ENCODE peak calls at places on chromosomes 6 and 20, in six cellular contexts. Z, X, I, K, W and Q are unnamed samples. For H3K4me1, the result is how much of the 10 kb centered on the place peaks cover.

GRCh38 chr6:84193140-84193708 is 34.2 kb downstream of the CEP162 start:
- DNase-seq in Z (no peak), X (no peak), I (no peak), K (no peak), W (no peak), Q (no peak)

GRCh38 chr20:35515949-35516645 is 13.4 kb downstream of the C20orf173 start:
- DNase-seq in Z (no peak), X (no peak), I (no peak), K (no peak), W (no peak), Q (no peak)

GRCh38 chr20:57993738-57994431 is 234.6 kb downstream of the ANKRD60 start:
- DNase-seq in Z (no peak), X (no peak), I (no peak), K (no peak), W (no peak), Q (no peak)

GRCh38 chr6:36547646-36548400 is 544 bp upstream of the STK38 start:
- DNase-seq in Z (no peak), X (no peak), I (no peak), K (no peak), W (no peak), Q (no peak)

GRCh38 chr6:159695984-159696383 is 2.9 kb upstream of the SOD2 start:
- DNase-seq in Z (no peak), X (no peak), I (no peak), K (no peak), W (no peak), Q (no peak)

GRCh38 chr6:25266425-25267135 is 12.6 kb upstream of the CARMIL1 start:
- DNase-seq in Z (no peak), X (no peak), I (no peak), K (no peak), W (no peak), Q (no peak)

GRCh38 chr20:43744121-43744520 is 17.3 kb upstream of the GTSF1L start:
- DNase-seq in Z (no peak), X (no peak), I (no peak), K (no peak), W (no peak), Q (no peak)

GRCh38 chr6:105014954-105015353 is 58.0 kb downstream of the LIN28B start:
- DNase-seq in Z (no peak), X (no peak), I (no peak), K (no peak), W (no peak), Q (no peak)

GRCh38 chr20:13338999-13339411 is 117.9 kb downstream of the ISM1 start:
- DNase-seq in Z (no peak), X (no peak), I (no peak), K (no peak), W (no peak), Q (no peak)

GRCh38 chr6:83114164-83114563 is 46.7 kb downstream of the DOP1A start:
- DNase-seq in Z (no peak), X (no peak), I (no peak), K (no peak), W (no peak), Q (no peak)

GRCh38 chr20:17955302-17955701 is 13.3 kb downstream of the SNX5 start:
- DNase-seq in Z (no peak), X (no peak), I (no peak), K (no peak), W (no peak), Q (no peak)
- H3K4me1 ChIP-seq in Z (under half), X (under half), I (under half), K (under half), W (under half), Q (under half)

DNA sequence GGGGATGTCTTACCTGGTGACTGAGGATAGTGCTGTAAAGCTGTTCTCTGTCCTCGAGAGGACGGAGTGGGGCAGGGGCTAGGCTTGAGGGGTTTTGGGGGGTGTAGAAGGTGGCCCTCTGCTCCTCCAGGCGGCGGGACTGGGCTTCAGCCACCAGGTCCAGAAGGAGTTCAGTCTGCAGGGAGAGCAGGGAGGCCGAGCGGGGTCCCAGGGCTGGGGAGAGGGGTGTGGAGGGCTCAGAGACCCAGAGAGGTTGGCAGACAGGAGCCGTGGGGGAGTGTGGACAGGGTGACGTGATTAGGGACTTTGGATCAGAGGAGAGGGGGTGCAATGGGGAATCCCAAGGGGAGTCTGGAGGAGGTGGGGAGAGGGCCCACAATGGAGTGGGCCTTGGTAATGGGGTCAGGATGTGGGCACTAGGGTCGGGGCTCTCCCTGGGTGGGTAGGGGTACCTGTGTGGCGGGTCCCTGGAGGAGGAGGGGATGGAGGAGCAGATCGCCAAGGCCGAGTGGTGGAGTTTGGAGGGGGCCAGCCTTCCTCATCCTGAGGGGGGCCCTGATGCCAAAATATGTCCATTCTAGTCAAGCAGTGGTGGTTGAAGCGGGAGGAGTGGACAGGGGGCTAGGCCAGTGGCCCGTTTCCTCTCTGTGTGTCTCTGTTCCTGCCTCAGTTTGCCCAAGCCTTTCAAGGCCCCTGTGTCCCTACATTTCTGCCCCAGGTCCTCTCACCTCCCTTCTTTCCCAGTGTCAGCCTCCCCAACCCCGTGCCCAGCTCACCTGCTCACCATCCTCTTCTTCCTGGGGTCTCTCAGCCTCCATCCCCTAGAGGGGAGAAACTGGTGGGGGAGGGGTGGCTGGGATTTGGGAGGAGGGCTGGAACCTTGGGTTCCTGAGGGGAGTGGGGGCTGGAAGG is 491 bp downstream of the GPSM3 start:
- DNase-seq in Z (no peak), X (no peak), I (no peak), K (peak), W (no peak), Q (no peak)
- H3K4me1 ChIP-seq in Z (under half), X (half or more), I (half or more), K (under half), W (under half), Q (under half)

DNA sequence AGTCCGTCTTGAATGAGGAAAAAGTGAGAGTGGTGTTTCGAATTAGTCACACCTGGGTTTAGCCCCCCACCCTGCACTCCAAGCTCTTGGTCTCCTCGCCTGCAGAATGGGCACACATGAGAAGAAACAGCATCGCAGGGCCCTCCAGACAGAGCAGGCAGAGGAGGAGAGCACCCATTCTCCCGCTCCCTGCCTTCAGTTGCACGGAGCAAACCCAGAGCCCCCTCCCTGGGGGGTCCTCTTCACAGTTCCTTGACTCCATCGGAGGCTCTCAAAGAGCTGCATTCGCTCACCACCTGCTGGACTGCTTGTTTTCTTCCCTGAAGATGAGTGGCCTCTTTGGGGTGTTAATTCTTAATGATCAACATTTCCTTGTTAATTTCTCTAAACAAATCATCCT is 5.1 kb downstream of the CST7 start:
- DNase-seq in Z (no peak), X (no peak), I (peak), K (no peak), W (no peak), Q (no peak)
- H3K4me1 ChIP-seq in Z (under half), X (under half), I (under half), K (under half), W (under half), Q (under half)

GRCh38 chr6:39933669-39934059 is 598 bp downstream of the MOCS1 start:
- DNase-seq in Z (no peak), X (no peak), I (no peak), K (no peak), W (no peak), Q (no peak)
- H3K4me1 ChIP-seq in Z (half or more), X (under half), I (under half), K (under half), W (under half), Q (under half)

GRCh38 chr6:125102901-125103300 is 50.7 kb upstream of the TPD52L1 start:
- DNase-seq in Z (no peak), X (no peak), I (no peak), K (no peak), W (no peak), Q (no peak)

GRCh38 chr6:125100018-125100652 is 53.4 kb upstream of the TPD52L1 start:
- DNase-seq in Z (no peak), X (no peak), I (no peak), K (no peak), W (no peak), Q (no peak)

GRCh38 chr6:125102411-125102810 is 51.2 kb upstream of the TPD52L1 start:
- DNase-seq in Z (no peak), X (no peak), I (no peak), K (no peak), W (no peak), Q (no peak)

GRCh38 chr6:125101128-125101527 is 52.4 kb upstream of the TPD52L1 start:
- DNase-seq in Z (no peak), X (no peak), I (no peak), K (no peak), W (no peak), Q (no peak)

DNA sequence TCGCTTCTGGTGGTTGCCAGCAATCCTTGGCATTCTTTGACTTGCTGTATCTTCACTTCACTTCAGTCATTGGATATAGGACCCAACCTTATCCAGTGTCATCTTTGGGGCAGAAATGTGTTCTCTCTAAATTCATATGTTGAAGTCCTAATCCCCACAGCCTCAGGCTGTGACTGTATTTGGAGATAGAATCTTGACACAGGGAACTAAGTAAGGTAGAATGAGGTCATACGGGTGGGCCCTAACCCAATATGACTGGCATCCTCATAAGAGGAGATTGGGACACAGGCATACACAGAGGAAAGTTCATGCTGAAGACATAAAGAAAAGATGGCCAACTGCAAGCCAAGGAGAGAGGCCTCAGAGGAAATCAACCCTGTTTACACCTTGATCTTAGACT is 51.9 kb upstream of the TPD52L1 start:
- DNase-seq in Z (no peak), X (no peak), I (no peak), K (no peak), W (no peak), Q (no peak)
- H3K4me1 ChIP-seq in Z (under half), X (under half), I (under half), K (under half), W (under half), Q (under half)